ENCODE peak calls at places on chromosomes 16 and 17, in five cellular contexts. Q is Right ventricle myocardium inferior; L is stimulated activated CD4-positive, alpha-beta T cell treated with anti-CD3 and anti-CD28 coated beads, Interleukin-1b, Interleukin-23, amount 100 ng/mL, for 4 hours; B is T-helper 1 cell; Y is SHP77. X is an unnamed sample.

GRCh38 chr17:51078009-51078592 is 42.6 kb downstream of the SPAG9 start:
- DNase-seq in Y (no peak), B (no peak), L (no peak), Q (no peak), X (no peak)

GRCh38 chr17:63927464-63928171 is 4.5 kb downstream of the CD79B start:
- DNase-seq in Q (peak), L (no peak), B (no peak), Y (no peak), X (no peak)

GRCh38 chr16:65312071-65312470 is 190.2 kb upstream of the CDH11 start:
- DNase-seq in Y (no peak), B (no peak), L (no peak), Q (no peak), X (no peak)

GRCh38 chr16:30356401-30357084 is 1.4 kb upstream of the CD2BP2 start:
- DNase-seq in Q (no peak), L (no peak), B (no peak), Y (peak), X (no peak)

GRCh38 chr16:52545544-52546262 is 1.2 kb downstream of the TOX3 start:
- DNase-seq in L (no peak), Y (no peak), B (no peak), Q (no peak), X (no peak)

GRCh38 chr17:62178579-62178978 is 113.5 kb upstream of the MED13 start:
- DNase-seq in L (no peak), Q (no peak), Y (no peak), B (no peak), X (peak)

GRCh38 chr16:68508013-68508412 is 31.1 kb upstream of the ZFP90 start:
- DNase-seq in L (no peak), Y (no peak), B (no peak), Q (no peak), X (no peak)

GRCh38 chr17:16971458-16972338 is at the start of gene TNFRSF13B:
- DNase-seq in Y (no peak), Q (no peak), L (no peak), B (no peak), X (no peak)

GRCh38 chr17:28334666-28335200 is 539 bp downstream of the IFT20 start:
- DNase-seq in Y (no peak), B (no peak), Q (no peak), L (no peak), X (no peak)

GRCh38 chr16:11497329-11497805 is 89.4 kb downstream of the LITAF start:
- DNase-seq in Q (peak), Y (peak), L (no peak), B (no peak), X (peak)

GRCh38 chr16:88686062-88686438 is 257 bp downstream of the SNAI3 start:
- DNase-seq in Y (no peak), L (no peak), B (no peak), Q (no peak), X (peak)

GRCh38 chr17:29707212-29707571 is 84.5 kb upstream of the CORO6 start:
- DNase-seq in B (no peak), Y (no peak), L (no peak), Q (no peak), X (no peak)

GRCh38 chr16:48499822-48500440 is 110.0 kb downstream of the N4BP1 start:
- DNase-seq in L (no peak), Y (peak), B (no peak), Q (no peak), X (no peak)

GRCh38 chr16:21101631-21102420 is 48.8 kb downstream of the DNAH3 start:
- DNase-seq in Q (no peak), B (peak), L (peak), Y (no peak), X (peak)

GRCh38 chr16:20937736-20938135 is 37.2 kb downstream of the LYRM1 start:
- DNase-seq in L (no peak), Y (no peak), Q (no peak), B (no peak), X (peak)

GRCh38 chr17:46013502-46014165 is 14.6 kb downstream of the STH start:
- DNase-seq in B (no peak), Y (no peak), Q (no peak), L (no peak), X (no peak)

GRCh38 chr17:40317345-40317873 is 8.4 kb downstream of the RARA start:
- DNase-seq in Q (no peak), B (peak), Y (peak), L (no peak), X (peak)

GRCh38 chr16:8951447-8952280 is 12.0 kb downstream of the USP7 start:
- DNase-seq in B (no peak), L (no peak), Y (no peak), Q (no peak), X (no peak)

X was measured in Caco-2.